ENCODE peak calls at places on chromosome 2, in eight cellular contexts. K is Kasumi-1; F is T-cell; A is mesenteric fat pad; O is T-helper 9 cell; E is HTR-8/SVneo; S is activated T-cell treated with anti-CD3 and anti-CD28 coated beads, Interleukin-2, amount 50 U/mL, for 1 hour; L is stimulated activated CD4-positive, alpha-beta T cell treated with anti-CD3 and anti-CD28 coated beads, Interleukin-1b, Interleukin-23, amount 100 ng/mL, for 24 hours. B is an unnamed sample.
A peak's percentile ranks its signal among the peaks of the same experiment; 100 is the strongest.

GRCh38 chr2:231425811-231426703 is 30.5 kb downstream of the B3GNT7 start:
- DNase-seq in K (no peak), F (peak; percentile 29), A (no peak), O (peak; percentile 62), E (no peak), S (peak; percentile 71), L (no peak), B (no peak)

GRCh38 chr2:166351319-166351718 is 24.4 kb downstream of the SCN9A start:
- DNase-seq in K (no peak), F (no peak), A (no peak), O (no peak), E (no peak), S (no peak), L (no peak), B (no peak)

GRCh38 chr2:241000831-241001321 is 2.5 kb downstream of the SNED1 start:
- DNase-seq in K (no peak), F (no peak), A (peak; percentile 82), O (no peak), E (no peak), S (peak; percentile 13), L (no peak), B (no peak)

GRCh38 chr2:42513252-42513918 is 19.6 kb upstream of the KCNG3 start:
- DNase-seq in K (peak; percentile 37), F (no peak), A (no peak), O (no peak), E (peak; percentile 68), S (no peak), L (no peak), B (no peak)

GRCh38 chr2:19819097-19820065 is 82.4 kb downstream of the TTC32 start:
- DNase-seq in K (no peak), F (no peak), A (no peak), O (no peak), E (peak; percentile 51), S (no peak), L (no peak), B (no peak)

GRCh38 chr2:105557021-105557420 is 158.2 kb upstream of the FHL2 start:
- DNase-seq in K (no peak), F (no peak), A (peak; percentile 22), O (no peak), E (no peak), S (no peak), L (no peak), B (no peak)

GRCh38 chr2:4693266-4693665 is 989.9 kb downstream of the DCDC2C start:
- DNase-seq in K (peak; percentile 87), F (no peak), A (no peak), O (no peak), E (no peak), S (no peak), L (no peak), B (no peak)

GRCh38 chr2:26540977-26541376 is 63.1 kb upstream of the OTOF start:
- DNase-seq in K (no peak), F (no peak), A (peak; percentile 28), O (no peak), E (no peak), S (no peak), L (no peak), B (no peak)

GRCh38 chr2:149765636-149766035 is 178.1 kb upstream of the MMADHC start:
- DNase-seq in K (no peak), F (no peak), A (no peak), O (no peak), E (no peak), S (no peak), L (no peak), B (no peak)

B was measured in activated naive CD8-positive, alpha-beta T cell treated with anti-CD3 and anti-CD28 coated beads, Interleukin-2, amount 10 ng/mL, durations not matched to agents 7 days and 5 days.